ENCODE peak calls at places on chromosomes 2 and 18, in four cellular contexts. O is SK-N-SH, U is K562, A is GM12878. J is an unnamed sample.

GRCh38 chr2:11520092-11520693 is 13.7 kb upstream of the GREB1 start:
- DNase-seq in O (no peak), U (no peak), A (no peak), J (no peak)

GRCh38 chr2:152861349-152861942 is 143.0 kb downstream of the ARL6IP6 start:
- DNase-seq in O (peak), U (peak), A (no peak), J (peak)

GRCh38 chr2:143603035-143603616 is 473.9 kb downstream of the ARHGAP15 start:
- DNase-seq in O (no peak), U (no peak), A (no peak), J (no peak)

GRCh38 chr2:127769587-127769986 is 41.4 kb downstream of the WDR33 start:
- DNase-seq in O (no peak), U (no peak), A (no peak), J (no peak)

GRCh38 chr2:21424375-21424774 is 300.6 kb downstream of the TDRD15 start:
- DNase-seq in O (no peak), U (no peak), A (no peak), J (no peak)

GRCh38 chr2:7881038-7881437 is 800.8 kb upstream of the ID2 start:
- DNase-seq in O (no peak), U (no peak), A (no peak), J (no peak)

GRCh38 chr2:205781244-205781643 is 98.9 kb downstream of the NRP2 start:
- DNase-seq in O (no peak), U (no peak), A (no peak), J (no peak)

GRCh38 chr2:161415041-161415440 is 1.1 kb upstream of the TBR1 start:
- DNase-seq in O (peak), U (no peak), A (no peak), J (peak)

GRCh38 chr2:8484502-8485283 is 197.2 kb upstream of the ID2 start:
- DNase-seq in O (no peak), U (no peak), A (no peak), J (no peak)

GRCh38 chr2:41432459-41432858 is 615.4 kb upstream of the PKDCC start:
- DNase-seq in O (no peak), U (no peak), A (no peak), J (no peak)

DNA sequence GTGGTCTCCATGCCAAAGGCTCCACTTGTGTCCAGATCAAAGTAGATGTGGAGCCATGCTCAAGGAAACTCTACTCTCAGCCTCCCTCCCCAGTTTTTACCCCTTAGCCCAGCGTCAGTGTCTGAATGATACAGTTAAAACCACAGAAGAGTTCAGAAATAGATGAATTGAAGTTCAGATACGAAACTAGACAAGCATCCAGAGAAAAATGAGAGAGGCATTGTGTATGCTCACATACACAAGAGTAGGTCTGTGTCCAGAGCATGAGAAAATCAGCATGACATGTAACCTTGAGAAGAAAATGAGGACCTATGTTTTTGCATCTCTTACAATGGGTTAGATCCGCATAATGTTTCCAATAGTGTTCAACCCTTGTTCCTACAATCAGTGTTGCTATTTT is 612.8 kb upstream of the PKDCC start:
- DNase-seq in O (no peak), U (no peak), A (no peak), J (no peak)
- TF ChIP-seq USF1 in O (no peak), U (no peak), A (no peak), J (no peak)

DNA sequence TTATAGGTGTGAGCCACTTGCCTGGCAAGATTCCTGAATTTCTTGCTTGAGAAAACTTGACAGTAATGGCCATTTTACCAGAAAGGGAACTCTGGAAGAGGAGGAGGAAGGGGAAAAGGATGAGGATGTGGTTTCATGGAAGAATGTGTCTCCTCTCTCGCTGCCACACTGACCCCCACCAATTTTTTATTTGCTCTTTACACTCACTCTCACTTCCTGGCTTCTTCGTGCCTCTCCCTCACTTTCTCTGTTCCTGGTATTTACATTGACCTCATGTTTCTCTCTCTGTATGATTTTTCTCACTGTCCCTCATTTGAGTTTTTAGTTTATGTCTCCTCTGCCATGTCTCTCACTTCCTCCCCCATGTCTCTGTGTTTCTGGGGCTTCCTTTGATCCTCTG is 134.5 kb upstream of the CAB39 start:
- DNase-seq in O (no peak), U (no peak), A (no peak), J (no peak)
- TF ChIP-seq USF2 in O (no peak), U (no peak), A (no peak), J (no peak)

GRCh38 chr2:238032755-238033337 is 28.0 kb upstream of the SCLY start:
- DNase-seq in O (no peak), U (no peak), A (no peak), J (no peak)
- TF ChIP-seq USF1 in O (no peak), U (no peak), A (no peak), J (no peak)

DNA sequence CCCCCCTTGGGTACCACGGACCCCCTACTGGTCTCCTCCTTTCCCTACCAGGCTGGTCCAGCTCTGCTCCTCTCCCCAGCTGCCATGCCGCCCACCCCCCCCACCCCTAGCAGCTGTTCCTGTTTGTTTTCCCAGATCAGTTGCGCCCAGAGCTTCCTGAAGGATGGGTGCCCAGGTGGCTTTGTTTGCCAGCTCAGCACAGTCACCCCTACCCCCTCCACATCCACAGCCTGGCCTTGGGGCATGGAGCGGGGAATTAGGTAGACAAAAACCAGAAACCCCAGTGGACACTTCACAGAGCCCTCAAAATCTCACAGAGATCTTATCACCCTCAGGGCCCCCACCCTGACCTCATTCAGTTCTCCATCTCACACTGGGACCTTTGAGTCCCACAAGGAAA is 3.7 kb upstream of the CRYBA2 start:
- DNase-seq in O (peak), U (no peak), A (no peak), J (no peak)
- TF ChIP-seq USF2 in O (no peak), U (no peak), A (no peak), J (no peak)

DNA sequence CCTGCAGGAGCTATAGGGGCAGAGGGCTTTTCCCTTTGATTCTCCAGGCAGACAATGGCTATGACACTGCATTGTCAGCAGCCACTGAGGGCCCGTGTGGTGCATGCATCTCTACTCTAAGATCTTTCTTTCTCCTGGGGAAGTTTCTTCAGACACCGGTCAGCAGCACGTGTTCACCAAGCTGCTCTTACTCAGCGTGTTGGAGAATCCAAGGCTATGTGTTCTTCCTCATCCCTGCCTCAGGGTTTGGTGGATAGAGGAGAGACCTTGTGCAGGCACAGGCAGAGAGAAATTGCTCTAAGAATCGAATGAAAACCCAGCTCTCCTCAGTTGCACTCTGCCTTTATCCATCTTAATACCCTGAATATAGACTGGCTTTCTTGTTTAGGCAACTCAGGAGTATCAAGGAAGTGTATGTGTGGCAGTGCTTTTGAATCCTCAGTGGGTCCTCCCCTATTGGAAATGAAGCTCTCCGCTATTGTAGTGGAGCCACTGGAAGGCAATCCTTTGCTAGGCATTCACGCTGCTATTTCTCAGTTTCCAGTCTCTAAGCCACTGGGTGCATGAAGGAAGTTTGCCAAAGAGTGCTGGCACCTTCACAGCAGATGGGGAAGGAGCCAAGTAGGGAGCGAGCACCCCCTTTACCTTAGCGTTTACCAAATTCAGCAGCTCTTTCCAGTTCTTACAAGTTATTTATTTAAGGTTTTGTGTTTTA is 86.9 kb upstream of the EML6 start:
- DNase-seq in O (no peak), U (no peak), A (no peak), J (no peak)
- TF ChIP-seq USF1 in O (no peak), U (no peak), A (no peak), J (no peak)

DNA sequence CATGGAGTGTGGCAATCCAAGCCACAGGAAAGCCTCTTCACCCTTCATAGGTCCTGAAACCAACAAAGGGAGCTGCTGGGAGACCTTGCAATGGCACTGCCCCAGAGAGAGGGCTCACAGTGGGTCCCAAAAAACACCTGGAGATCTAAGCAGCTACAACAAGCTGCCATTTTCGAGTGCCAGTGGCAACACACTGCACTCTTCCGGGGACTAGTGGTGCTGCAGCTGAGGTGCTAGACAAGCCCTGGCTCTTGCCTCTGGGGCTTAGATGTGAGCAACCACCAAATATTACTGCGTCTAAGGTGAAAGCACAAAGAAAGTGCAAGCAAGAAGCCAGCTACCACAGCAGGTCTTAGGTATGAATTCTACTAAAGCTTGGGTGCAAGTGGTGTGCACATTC is 192.9 kb downstream of the NOL4 start:
- DNase-seq in O (no peak), U (no peak), A (no peak), J (peak)
- TF ChIP-seq USF2 in O (no peak), U (no peak), A (no peak), J (no peak)

DNA sequence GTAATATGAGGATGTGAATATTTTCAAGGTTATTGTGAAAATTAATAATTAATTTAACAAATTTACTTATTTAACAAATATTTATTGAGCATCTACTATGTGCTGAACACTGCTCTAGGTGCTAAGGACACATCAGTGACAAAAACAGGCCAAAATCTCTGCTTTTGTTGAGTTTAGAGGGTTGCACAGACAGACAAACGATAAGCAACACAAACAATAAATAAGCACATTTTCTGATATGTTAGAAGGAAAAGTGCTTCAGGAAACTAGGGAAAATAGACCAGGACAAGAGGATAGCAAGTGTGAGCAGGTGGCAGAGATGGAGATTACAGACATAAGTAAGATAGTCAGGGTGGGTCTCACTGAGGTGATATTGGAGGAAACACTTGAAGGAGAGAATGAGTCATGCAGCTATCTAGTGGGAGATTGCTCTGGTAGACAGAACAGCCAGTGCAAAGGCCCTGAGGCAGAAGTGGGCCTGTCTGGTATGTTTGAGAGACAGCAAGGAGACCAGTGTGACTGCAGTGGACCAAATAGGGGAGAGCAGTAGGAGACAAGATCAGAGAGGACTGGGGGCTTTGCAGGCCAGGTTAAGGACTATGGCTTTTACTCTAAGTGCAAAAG is 38.3 kb downstream of the SFXN5 start:
- DNase-seq in O (no peak), U (peak), A (no peak), J (no peak)
- TF ChIP-seq USF1 in O (no peak), U (no peak), A (no peak), J (no peak)

GRCh38 chr18:2853926-2854664 is 7.3 kb downstream of the EMILIN2 start:
- DNase-seq in O (no peak), U (peak), A (no peak), J (no peak)
- TF ChIP-seq USF2 in O (no peak), U (no peak), A (no peak), J (no peak)

DNA sequence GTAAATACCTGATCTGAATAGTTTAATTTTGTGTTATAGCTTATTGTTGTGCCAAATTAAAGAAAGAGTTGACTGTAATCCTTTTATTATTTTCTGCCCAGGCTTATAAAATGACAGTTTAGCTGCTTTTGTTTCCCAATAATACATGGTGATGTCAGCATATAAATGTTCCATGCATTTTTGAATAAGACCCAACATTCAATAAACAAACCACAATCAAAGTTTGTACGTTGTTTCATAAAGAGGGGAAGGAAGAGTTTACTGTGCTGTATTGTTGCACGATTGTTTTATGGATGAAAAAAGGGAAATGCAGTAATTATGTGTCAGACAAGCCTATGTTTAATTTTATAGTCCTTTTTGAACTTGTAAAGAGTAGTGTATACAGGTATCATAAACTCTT is 177.2 kb upstream of the SCN7A start:
- DNase-seq in O (no peak), U (no peak), A (no peak), J (no peak)
- TF ChIP-seq USF1 in O (no peak), U (no peak), A (no peak), J (no peak)

GRCh38 chr18:58144106-58144505 is 100.1 kb downstream of the NEDD4L start:
- DNase-seq in O (no peak), U (no peak), A (no peak), J (no peak)

GRCh38 chr18:58139627-58140026 is 95.6 kb downstream of the NEDD4L start:
- DNase-seq in O (no peak), U (no peak), A (no peak), J (no peak)

GRCh38 chr18:58136865-58137264 is 92.8 kb downstream of the NEDD4L start:
- DNase-seq in O (no peak), U (no peak), A (no peak), J (no peak)

GRCh38 chr18:58143391-58143790 is 99.4 kb downstream of the NEDD4L start:
- DNase-seq in O (peak), U (no peak), A (no peak), J (no peak)

DNA sequence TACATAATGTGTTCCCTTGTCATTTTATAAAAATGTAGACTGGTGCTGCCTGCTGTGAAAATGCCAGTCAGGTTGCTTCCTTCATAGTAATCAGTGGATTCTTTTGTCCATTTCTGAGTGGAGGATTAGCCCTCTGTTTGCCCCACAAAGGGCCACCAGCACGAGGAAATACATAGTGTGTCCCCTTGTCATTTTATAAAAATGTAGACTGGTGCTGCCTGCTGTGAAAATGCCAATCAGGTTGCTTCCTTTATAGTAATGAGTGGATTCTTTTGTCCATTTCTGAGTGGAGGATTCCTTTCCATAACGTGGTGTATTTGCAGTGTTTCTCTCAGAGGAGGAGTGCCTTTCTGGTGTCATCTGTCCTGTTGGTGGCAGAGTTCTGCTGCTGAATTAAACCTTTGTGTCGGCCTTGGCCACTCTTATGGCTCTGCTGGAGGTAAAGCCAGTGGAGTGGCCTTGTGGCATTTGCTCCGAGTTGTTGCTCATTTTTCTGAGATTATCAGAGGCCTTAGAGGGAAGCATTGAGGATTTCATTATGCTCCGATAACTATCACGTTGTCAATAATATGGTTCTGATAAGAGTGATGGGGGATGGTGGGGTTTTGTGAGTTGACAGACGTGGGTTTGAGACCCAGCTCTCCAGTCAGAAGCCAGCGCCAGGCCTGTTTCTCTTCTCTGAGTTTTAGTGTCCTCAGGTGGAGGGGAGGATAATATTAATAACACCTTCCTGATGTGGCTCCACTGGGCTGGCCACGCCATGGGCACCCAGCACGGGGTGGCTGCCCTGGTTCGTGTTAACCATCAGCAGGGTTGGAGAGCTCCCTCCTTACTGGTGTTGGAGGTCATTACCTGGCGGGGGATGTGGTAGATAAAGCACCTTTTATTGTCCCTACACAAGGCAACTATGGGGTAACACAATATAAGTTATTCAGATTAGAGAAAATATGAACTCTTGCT is 96.6 kb downstream of the NEDD4L start:
- DNase-seq in O (no peak), U (no peak), A (no peak), J (no peak)
- TF ChIP-seq USF2 in O (no peak), U (no peak), A (no peak), J (no peak)

J was measured in WTC11.